ENCODE peak calls at places on chromosomes 2 and 18, in five cellular contexts. F, Q, L, P and N are unnamed samples.

GRCh38 chr18:56200381-56200831 is 438.0 kb downstream of the TXNL1 start:
- DNase-seq in P (peak; percentile 88), Q (no peak), F (no peak), L (no peak), N (peak; percentile 61)

GRCh38 chr2:128409326-128410034 is 90.8 kb upstream of the HS6ST1 start:
- DNase-seq in P (no peak), Q (no peak), L (no peak), F (no peak), N (no peak)

GRCh38 chr18:49072524-49072934 is 121.8 kb upstream of the SMAD7 start:
- DNase-seq in L (no peak), F (no peak), Q (no peak), P (peak; percentile 61), N (no peak)

GRCh38 chr2:33068261-33068660 is 121.5 kb downstream of the LTBP1 start:
- DNase-seq in P (peak; percentile 90), F (no peak), L (no peak), Q (no peak), N (peak; percentile 45)

GRCh38 chr18:24600076-24600654 is 139.7 kb downstream of the HRH4 start:
- DNase-seq in Q (no peak), F (peak; percentile 8), L (peak; percentile 84), P (peak; percentile 75), N (peak; percentile 10)

GRCh38 chr2:236775521-236775920 is 205.9 kb downstream of the ACKR3 start:
- DNase-seq in P (no peak), F (no peak), L (no peak), Q (no peak), N (no peak)

GRCh38 chr2:85635636-85636035 is 19.6 kb downstream of the USP39 start:
- DNase-seq in F (no peak), L (no peak), Q (no peak), P (peak; percentile 50), N (no peak)

GRCh38 chr2:42492691-42493467 is 903 bp downstream of the KCNG3 start:
- DNase-seq in Q (no peak), L (peak; percentile 77), F (no peak), P (no peak), N (no peak)

GRCh38 chr18:62634991-62635630 is 80.2 kb upstream of the PHLPP1 start:
- DNase-seq in F (no peak), P (no peak), L (no peak), Q (no peak), N (no peak)

GRCh38 chr2:172261292-172261691 is 158.6 kb upstream of the DLX2 start:
- DNase-seq in F (no peak), L (no peak), P (no peak), Q (no peak), N (no peak)

GRCh38 chr2:50448556-50448955 is 583.4 kb downstream of the NRXN1 start:
- DNase-seq in Q (no peak), F (no peak), L (no peak), P (no peak), N (no peak)

GRCh38 chr2:3449106-3449505 is 69.6 kb downstream of the TRAPPC12 start:
- DNase-seq in L (no peak), Q (no peak), P (no peak), F (peak; percentile 41), N (no peak)

DNA sequence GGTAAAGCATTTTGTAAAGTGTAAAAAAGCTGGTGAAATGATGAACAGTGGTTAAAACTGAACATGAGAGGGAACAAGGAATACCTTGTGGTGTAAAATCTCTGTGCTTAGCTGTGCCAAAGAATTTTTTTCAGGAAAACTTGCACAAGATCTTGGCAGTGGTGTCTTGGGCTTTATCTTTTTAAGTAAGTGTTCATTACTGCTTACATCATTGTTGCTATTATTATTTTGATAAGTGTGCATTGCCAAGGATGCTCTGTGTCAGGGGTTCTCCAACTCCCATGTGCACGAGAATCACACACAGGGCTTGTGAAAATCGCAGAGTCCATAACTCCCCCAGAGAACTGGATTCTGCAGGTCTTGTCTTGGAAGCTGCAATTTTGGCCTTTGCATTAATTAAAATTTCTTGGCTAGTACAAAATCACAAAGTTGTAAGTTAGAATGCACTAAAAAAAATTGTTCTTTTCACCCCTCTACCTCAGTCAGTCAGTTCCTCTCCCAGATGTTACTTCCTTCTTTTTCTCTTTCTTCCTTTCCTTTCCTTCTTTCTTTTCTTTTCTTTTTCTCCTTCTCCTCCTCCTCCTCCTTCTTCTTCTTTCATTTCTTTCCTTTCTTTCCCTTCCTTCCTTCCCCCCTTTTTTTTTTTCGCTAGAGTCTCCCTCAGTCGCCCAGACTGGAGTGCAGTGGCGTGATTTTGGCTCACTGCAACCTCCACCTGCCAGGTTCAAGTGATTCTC is 37.8 kb downstream of the GATA6 start:
- DNase-seq in L (no peak), F (no peak), P (peak; percentile 66), Q (no peak), N (no peak)
- H3K27me3 ChIP-seq in L (no peaks in the 10 kb centered on the region), F (no peaks in the 10 kb centered on the region), P (no peaks in the 10 kb centered on the region), Q (no peaks in the 10 kb centered on the region), N (peaks cover 3% of the 10 kb centered on the region)

GRCh38 chr2:168034586-168034985 is 212.8 kb downstream of the STK39 start:
- DNase-seq in F (no peak), P (no peak), Q (no peak), L (no peak), N (no peak)

GRCh38 chr2:168028377-168028776 is 219.0 kb downstream of the STK39 start:
- DNase-seq in L (no peak), Q (no peak), P (no peak), F (no peak), N (no peak)

GRCh38 chr2:168029071-168029470 is 218.3 kb downstream of the STK39 start:
- DNase-seq in P (no peak), F (no peak), Q (no peak), L (no peak), N (no peak)

GRCh38 chr2:168033966-168034365 is 213.4 kb downstream of the STK39 start:
- DNase-seq in L (no peak), Q (no peak), F (no peak), P (no peak), N (no peak)

DNA sequence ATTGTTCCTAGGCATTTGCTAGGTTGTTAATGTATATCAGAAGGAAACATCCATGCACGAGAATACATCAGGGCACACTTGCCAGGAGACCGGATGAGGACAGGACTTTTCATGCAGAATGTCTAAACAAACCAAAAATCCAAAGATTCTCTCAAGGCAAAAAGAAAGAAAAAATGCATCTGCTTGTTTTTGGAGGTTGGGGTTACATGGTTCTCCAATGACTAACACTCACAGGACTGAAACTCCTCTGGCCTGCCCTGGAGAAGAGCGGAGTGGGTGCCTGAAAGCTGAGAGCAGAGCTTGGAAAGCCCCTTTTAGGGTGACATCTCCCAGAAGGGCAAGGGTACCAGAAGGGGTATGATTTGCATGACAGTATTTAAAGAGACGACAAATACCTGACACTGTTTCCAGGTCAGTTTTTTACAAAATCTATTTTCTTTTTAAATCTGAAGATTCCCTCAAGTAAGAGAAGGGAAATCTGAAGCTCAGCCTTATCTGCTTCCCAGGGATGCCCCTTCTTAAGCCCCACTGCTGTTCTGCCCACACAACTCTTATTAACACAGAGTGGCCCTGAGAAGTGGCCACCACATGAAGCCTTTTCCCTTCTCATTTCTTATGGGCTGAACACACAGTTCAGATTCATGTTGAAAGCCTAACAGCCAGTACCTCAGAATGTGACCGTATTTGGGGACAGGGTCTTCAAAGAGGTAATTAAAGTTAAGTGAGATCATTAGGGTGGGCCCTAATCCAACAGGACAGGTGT is 216.4 kb downstream of the STK39 start:
- DNase-seq in P (peak; percentile 95), F (no peak), Q (no peak), L (no peak), N (peak; percentile 69)
- H3K27me3 ChIP-seq in P (no peaks in the 10 kb centered on the region), F (no peaks in the 10 kb centered on the region), Q (no peaks in the 10 kb centered on the region), L (no peaks in the 10 kb centered on the region), N (no peaks in the 10 kb centered on the region)

GRCh38 chr2:26705126-26705525 is 12.6 kb downstream of the KCNK3 start:
- DNase-seq in L (no peak), Q (no peak), F (no peak), P (no peak), N (no peak)
- H3K27me3 ChIP-seq in L (no peaks in the 10 kb centered on the region), Q (peaks cover 3% of the 10 kb centered on the region), F (no peaks in the 10 kb centered on the region), P (peaks cover 45% of the 10 kb centered on the region), N (peaks cover 19% of the 10 kb centered on the region)

DNA sequence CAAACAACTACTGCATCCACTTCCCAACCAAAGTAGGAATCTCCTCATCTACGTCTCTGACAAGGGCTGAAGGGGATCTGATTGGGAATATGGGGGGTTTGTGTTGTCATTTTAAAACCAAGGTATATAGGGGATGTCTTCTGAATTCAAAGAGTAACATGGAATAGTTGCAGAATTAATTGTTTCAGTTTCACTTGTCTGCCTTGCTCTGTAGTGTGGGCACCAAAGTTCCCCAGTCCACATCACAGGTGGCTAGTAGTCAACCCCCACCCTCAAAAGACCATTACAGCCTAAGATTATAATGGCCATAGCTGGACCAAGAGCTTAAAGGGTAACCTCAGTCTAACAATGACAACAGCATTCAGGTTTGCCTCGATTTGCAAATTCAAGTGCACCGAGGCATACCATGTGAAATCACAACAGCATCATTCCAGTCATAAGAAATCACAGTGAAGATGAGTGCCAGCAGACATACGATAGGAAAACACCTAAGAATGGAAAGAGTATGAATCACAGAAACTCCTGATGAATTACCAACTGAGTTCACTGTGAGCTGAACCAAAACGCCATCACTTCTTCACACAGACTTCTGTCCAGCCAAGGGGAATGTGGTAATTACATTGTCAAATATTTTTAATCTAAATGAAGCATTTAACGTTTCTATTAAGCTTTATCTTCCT is 52.4 kb downstream of the MYO5B start:
- DNase-seq in Q (no peak), L (no peak), P (no peak), F (no peak), N (no peak)
- H3K27me3 ChIP-seq in Q (peaks cover 34% of the 10 kb centered on the region), L (no peaks in the 10 kb centered on the region), P (no peaks in the 10 kb centered on the region), F (no peaks in the 10 kb centered on the region), N (no peaks in the 10 kb centered on the region)

DNA sequence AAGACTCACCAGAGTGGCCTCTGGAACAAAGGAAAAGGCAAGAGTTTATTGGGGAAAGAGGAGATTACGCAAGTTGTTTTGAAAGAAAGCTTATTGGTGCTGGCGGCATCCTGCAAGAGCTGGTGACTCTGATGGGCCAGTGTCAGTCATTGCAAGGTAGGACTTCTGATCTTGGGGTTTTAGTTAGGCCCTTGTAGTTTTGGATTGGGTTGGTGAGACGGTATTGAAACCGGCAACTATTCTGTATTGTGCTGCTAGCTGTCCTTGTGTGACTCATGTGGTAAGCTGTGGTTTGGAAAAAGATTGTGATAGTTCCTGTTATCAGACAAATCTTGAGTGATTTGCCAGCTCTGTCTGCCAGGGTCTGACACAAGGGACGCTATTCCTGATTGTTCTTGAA is 159.1 kb upstream of the PIEZO2 start:
- DNase-seq in P (peak; percentile 10), F (no peak), L (no peak), Q (no peak), N (no peak)
- H3K27me3 ChIP-seq in P (no peaks in the 10 kb centered on the region), F (no peaks in the 10 kb centered on the region), L (no peaks in the 10 kb centered on the region), Q (no peaks in the 10 kb centered on the region), N (no peaks in the 10 kb centered on the region)

GRCh38 chr2:67716895-67717294 is 319.8 kb downstream of the ETAA1 start:
- DNase-seq in P (peak; percentile 32), F (no peak), L (no peak), Q (no peak), N (no peak)
- H3K27me3 ChIP-seq in P (no peaks in the 10 kb centered on the region), F (no peaks in the 10 kb centered on the region), L (no peaks in the 10 kb centered on the region), Q (peaks cover 6% of the 10 kb centered on the region), N (no peaks in the 10 kb centered on the region)

GRCh38 chr2:181694271-181694670 is 14.0 kb upstream of the NEUROD1 start:
- DNase-seq in P (no peak), F (no peak), Q (no peak), L (no peak), N (no peak)

GRCh38 chr2:181698230-181698629 is 17.9 kb upstream of the NEUROD1 start:
- DNase-seq in L (no peak), Q (no peak), P (no peak), F (no peak), N (no peak)

DNA sequence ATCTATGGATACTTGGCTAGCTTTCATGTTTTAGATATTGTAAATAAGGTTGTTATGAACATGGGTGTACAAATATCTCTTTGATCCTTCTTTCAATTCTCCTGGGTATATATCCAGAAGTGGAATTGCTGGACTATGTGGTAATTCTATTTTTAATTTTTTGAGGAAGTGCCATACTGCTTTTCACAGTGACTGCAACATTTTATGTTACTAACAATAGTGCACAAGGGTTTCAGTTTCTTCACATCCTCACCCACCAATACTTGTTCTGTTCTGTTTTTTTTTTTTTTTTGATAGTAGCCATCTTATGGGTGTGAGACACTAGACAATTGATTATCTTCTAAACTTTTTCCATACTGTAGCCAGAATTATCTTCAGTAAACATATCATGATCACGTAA is 17.3 kb upstream of the NEUROD1 start:
- DNase-seq in F (no peak), Q (no peak), L (no peak), P (no peak), N (no peak)
- H3K27me3 ChIP-seq in F (no peaks in the 10 kb centered on the region), Q (peaks cover 12% of the 10 kb centered on the region), L (no peaks in the 10 kb centered on the region), P (peaks cover 2% of the 10 kb centered on the region), N (no peaks in the 10 kb centered on the region)